ENCODE peak calls at places on chromosomes 11 and 22, in nine cellular contexts. X is activated T-cell treated with anti-CD3 and anti-CD28 coated beads for 1 hour, W is cardiac muscle cell, M is IMR-90, K is GM23248, A is hippocampal formation, B is kidney glomerular epithelial cell, V is HTR-8/SVneo, F is prostate gland. P is an unnamed sample.

GRCh38 chr22:45316796-45317526 is 7.2 kb downstream of the FAM118A start:
- DNase-seq in X (no peak), W (no peak), M (no peak), K (no peak), A (no peak), B (no peak), V (no peak), F (no peak), P (no peak)

GRCh38 chr11:123516238-123516637 is 86.2 kb downstream of the GRAMD1B start:
- DNase-seq in X (no peak), W (no peak), M (no peak), K (no peak), A (no peak), B (no peak), V (no peak), F (no peak), P (no peak)

GRCh38 chr11:129225190-129225589 is 33.1 kb upstream of the ARHGAP32 start:
- DNase-seq in X (no peak), W (no peak), M (peak; percentile 84), K (peak; percentile 83), A (no peak), B (peak; percentile 32), V (no peak), F (no peak), P (no peak)

GRCh38 chr11:118912742-118913410 is 12.8 kb downstream of the BCL9L start:
- DNase-seq in X (no peak), W (no peak), M (peak; percentile 24), K (peak; percentile 64), A (no peak), B (no peak), V (no peak), F (no peak), P (no peak)

GRCh38 chr11:123973816-123974215 is 3.8 kb downstream of the OR10S1 start:
- DNase-seq in X (no peak), W (no peak), M (peak; percentile 4), K (peak; percentile 91), A (no peak), B (peak; percentile 10), V (peak; percentile 10), F (no peak), P (no peak)

GRCh38 chr11:102727890-102728289 is 3.1 kb upstream of the MMP8 start:
- DNase-seq in X (no peak), W (no peak), M (peak; percentile 96), K (peak; percentile 54), A (no peak), B (no peak), V (no peak), F (no peak), P (no peak)

GRCh38 chr22:42397332-42398246 is 34.6 kb downstream of the NFAM1 start:
- DNase-seq in X (no peak), W (no peak), M (no peak), K (no peak), A (no peak), B (no peak), V (no peak), F (no peak), P (no peak)

GRCh38 chr22:44743804-44744211 is 8.6 kb upstream of the ARHGAP8 start:
- DNase-seq in X (no peak), W (no peak), M (peak; percentile 80), K (no peak), A (no peak), B (no peak), V (no peak), F (no peak), P (peak; percentile 5)

GRCh38 chr11:1202154-1202775 is 20.6 kb upstream of the MUC5B start:
- DNase-seq in X (no peak), W (no peak), M (no peak), K (peak; percentile 45), A (no peak), B (no peak), V (peak; percentile 25), F (no peak), P (no peak)

P was measured in NCI-H1417.